ENCODE peak calls at places on chromosome 15, in four cellular contexts. P is stimulated activated naive CD4-positive, alpha-beta T cell; M is CD8-positive, alpha-beta memory T cell; J is mesothelial cell of epicardium. D is an unnamed sample.
A peak's percentile ranks its signal among the peaks of the same experiment; 100 is the strongest.

GRCh38 chr15:76584868-76585572 is 248.4 kb downstream of the ISL2 start:
- DNase-seq in J (no peak), P (no peak), M (no peak), D (no peak)

GRCh38 chr15:70093070-70093469 is 4.6 kb downstream of the TLE3 start:
- DNase-seq in J (no peak), M (peak; percentile 3), P (no peak), D (no peak)

GRCh38 chr15:27825023-27825422 is 274.1 kb downstream of the OCA2 start:
- DNase-seq in J (no peak), M (no peak), P (no peak), D (no peak)

GRCh38 chr15:90871097-90871715 is 2.8 kb downstream of the FURIN start:
- DNase-seq in M (no peak), J (no peak), P (peak; percentile 12), D (no peak)

GRCh38 chr15:38853608-38854007 is 289.0 kb upstream of the RASGRP1 start:
- DNase-seq in J (no peak), P (no peak), M (peak; percentile 59), D (peak; percentile 8)

GRCh38 chr15:86273309-86273708 is 193.6 kb downstream of the AGBL1 start:
- DNase-seq in J (no peak), M (no peak), P (no peak), D (no peak)

GRCh38 chr15:30008156-30008555 is 74.6 kb upstream of the GOLGA8J start:
- DNase-seq in M (no peak), J (no peak), P (no peak), D (no peak)

GRCh38 chr15:99943466-99943865 is 210.2 kb upstream of the LYSMD4 start:
- DNase-seq in P (no peak), J (no peak), M (no peak), D (no peak)

GRCh38 chr15:76718863-76719262 is 186.3 kb downstream of the SCAPER start:
- DNase-seq in J (no peak), P (no peak), M (no peak), D (no peak)

GRCh38 chr15:23038741-23039150 is 623 bp downstream of the TUBGCP5 start:
- DNase-seq in P (no peak), J (no peak), M (no peak), D (no peak)

GRCh38 chr15:36912311-36912712 is 188.0 kb downstream of the MEIS2 start:
- DNase-seq in M (no peak), P (no peak), J (no peak), D (no peak)

GRCh38 chr15:70081612-70082011 is 16.1 kb downstream of the TLE3 start:
- DNase-seq in M (no peak), J (no peak), P (no peak), D (no peak)

GRCh38 chr15:58329781-58330467 is 101.9 kb upstream of the LIPC start:
- DNase-seq in P (no peak), M (no peak), J (no peak), D (no peak)

GRCh38 chr15:40330368-40330836 is 6.9 kb downstream of the INAFM2 start:
- DNase-seq in J (no peak), P (no peak), M (no peak), D (no peak)

GRCh38 chr15:26772588-26773484 is at the start of gene GABRB3:
- DNase-seq in P (no peak), J (peak; percentile 46), M (no peak), D (no peak)

GRCh38 chr15:48475600-48476395 is 144.6 kb downstream of the DUT start:
- DNase-seq in J (no peak), M (no peak), P (no peak), D (no peak)

GRCh38 chr15:69718916-69719315 is 266.3 kb downstream of the RPLP1 start:
- DNase-seq in M (peak; percentile 65), J (no peak), P (no peak), D (peak; percentile 24)